ENCODE peak calls at places on chromosomes 3 and 15, in four cellular contexts. J is GM20000; O is stimulated activated CD4-positive, alpha-beta T cell treated with anti-CD3 and anti-CD28 coated beads, TNF-alpha, amount 100 ng/mL, for 4 hours; Y is CD8-positive, alpha-beta T cell. P is an unnamed sample.

GRCh38 chr15:51869074-51869425 is 39.6 kb downstream of the TMOD3 start:
- DNase-seq in J (no peak), O (no peak), Y (no peak), P (no peak)

GRCh38 chr3:152267831-152268500 is 763 bp upstream of the MBNL1 start:
- DNase-seq in J (no peak), O (no peak), Y (no peak), P (no peak)

GRCh38 chr15:42503822-42504221 is 8.4 kb downstream of the SNAP23 start:
- DNase-seq in J (no peak), O (no peak), Y (no peak), P (no peak)

GRCh38 chr15:38084289-38084688 is 149.8 kb downstream of the TMCO5A start:
- DNase-seq in J (peak; percentile 22), O (no peak), Y (no peak), P (peak; percentile 36)

GRCh38 chr3:23406576-23406975 is 203.4 kb downstream of the UBE2E2 start:
- DNase-seq in J (no peak), O (no peak), Y (no peak), P (no peak)

GRCh38 chr3:46909535-46910161 is 32.1 kb downstream of the PTH1R start:
- DNase-seq in J (peak; percentile 89), O (peak; percentile 59), Y (peak; percentile 84), P (peak; percentile 82)

GRCh38 chr15:81256916-81257315 is 60.2 kb downstream of the IL16 start:
- DNase-seq in J (no peak), O (no peak), Y (no peak), P (no peak)

GRCh38 chr15:96851613-96852012 is 521.1 kb downstream of the NR2F2 start:
- DNase-seq in J (no peak), O (no peak), Y (no peak), P (no peak)

GRCh38 chr3:141930801-141931200 is 54.4 kb downstream of the ATP1B3 start:
- DNase-seq in J (no peak), O (no peak), Y (peak; percentile 19), P (no peak)

GRCh38 chr15:90535254-90535653 is 5.5 kb downstream of the CRTC3 start:
- DNase-seq in J (no peak), O (no peak), Y (no peak), P (no peak)

GRCh38 chr15:58487041-58487723 is 55.4 kb downstream of the LIPC start:
- DNase-seq in J (no peak), O (no peak), Y (no peak), P (no peak)

GRCh38 chr3:83438177-83438576 is 1520.6 kb upstream of the CADM2 start:
- DNase-seq in J (no peak), O (no peak), Y (no peak), P (no peak)

GRCh38 chr3:9142346-9142745 is 107.1 kb downstream of the SRGAP3 start:
- DNase-seq in J (no peak), O (no peak), Y (no peak), P (no peak)

GRCh38 chr15:50879016-50879415 is 29.5 kb upstream of the AP4E1 start:
- DNase-seq in J (no peak), O (no peak), Y (no peak), P (peak; percentile 19)

GRCh38 chr15:80309769-80310384 is 57.9 kb upstream of the CTXND1 start:
- DNase-seq in J (no peak), O (no peak), Y (no peak), P (no peak)

GRCh38 chr3:42119558-42120355 is 28.6 kb downstream of the TRAK1 start:
- DNase-seq in J (no peak), O (no peak), Y (no peak), P (no peak)

GRCh38 chr3:123351396-123351945 is 97.4 kb downstream of the ADCY5 start:
- DNase-seq in J (no peak), O (no peak), Y (no peak), P (no peak)

GRCh38 chr3:190825389-190826016 is 37.0 kb downstream of the GMNC start:
- DNase-seq in J (no peak), O (no peak), Y (no peak), P (no peak)

GRCh38 chr3:120049881-120050539 is 44.2 kb downstream of the GSK3B start:
- DNase-seq in J (no peak), O (no peak), Y (no peak), P (no peak)

GRCh38 chr3:187763850-187764648 is 18.8 kb upstream of the BCL6 start:
- DNase-seq in J (no peak), O (no peak), Y (no peak), P (no peak)

GRCh38 chr15:56613826-56614225 is 119.5 kb downstream of the ZNF280D start:
- DNase-seq in J (no peak), O (no peak), Y (no peak), P (no peak)

GRCh38 chr3:190338717-190339116 is 16.5 kb upstream of the CLDN1 start:
- DNase-seq in J (no peak), O (no peak), Y (no peak), P (no peak)

GRCh38 chr3:134652409-134652831 is 1.6 kb upstream of the KY start:
- DNase-seq in J (no peak), O (no peak), Y (no peak), P (no peak)

GRCh38 chr3:41362638-41363559 is 163.6 kb downstream of the CTNNB1 start:
- DNase-seq in J (no peak), O (no peak), Y (no peak), P (no peak)

GRCh38 chr15:74406992-74407705 is 26.6 kb downstream of the SEMA7A start:
- DNase-seq in J (no peak), O (no peak), Y (no peak), P (no peak)

GRCh38 chr3:101148001-101148400 is 154.8 kb upstream of the ABI3BP start:
- DNase-seq in J (no peak), O (no peak), Y (no peak), P (no peak)

GRCh38 chr3:194333212-194333980 is 17.7 kb downstream of the CPN2 start:
- DNase-seq in J (peak; percentile 88), O (peak; percentile 83), Y (peak; percentile 95), P (peak; percentile 81)

GRCh38 chr15:31814082-31814481 is 216.2 kb upstream of the CHRNA7 start:
- DNase-seq in J (no peak), O (no peak), Y (no peak), P (no peak)

GRCh38 chr15:65812467-65812866 is 20.4 kb upstream of the DENND4A start:
- DNase-seq in J (no peak), O (no peak), Y (no peak), P (peak; percentile 41)

GRCh38 chr3:10645800-10646199 is 140.4 kb upstream of the ATP2B2 start:
- DNase-seq in J (no peak), O (no peak), Y (peak; percentile 31), P (no peak)

GRCh38 chr15:40511472-40512133 is 40.8 kb downstream of the CHST14 start:
- DNase-seq in J (peak; percentile 74), O (no peak), Y (no peak), P (peak; percentile 9)

GRCh38 chr15:57112178-57112577 is 193.7 kb downstream of the TCF12 start:
- DNase-seq in J (no peak), O (no peak), Y (no peak), P (no peak)

GRCh38 chr3:58214484-58215316 is 3.9 kb upstream of the DNASE1L3 start:
- DNase-seq in J (peak; percentile 60), O (no peak), Y (no peak), P (no peak)

GRCh38 chr15:40493089-40493840 is 22.5 kb downstream of the CHST14 start:
- DNase-seq in J (no peak), O (peak; percentile 35), Y (no peak), P (no peak)

P was measured in immature natural killer cell.